ENCODE peak calls at places on chromosomes 4 and X, in nine cellular contexts. Y, B, L, Q, A, X, R, I and T are unnamed samples.

GRCh38 chrX:20066968-20067708 is 49.6 kb downstream of the MAP7D2 start:
- DNase-seq in Y (peak), B (no peak), L (peak), Q (peak), A (peak), X (no peak), R (no peak), I (peak), T (no peak)

GRCh38 chr4:107740381-107740780 is 20.3 kb upstream of the PAPSS1 start:
- DNase-seq in Y (no peak), B (no peak), L (no peak), Q (peak), A (no peak), X (no peak), R (no peak), I (no peak), T (no peak)

GRCh38 chr4:128880662-128881061 is 71.2 kb downstream of the JADE1 start:
- DNase-seq in Y (no peak), B (no peak), L (no peak), Q (no peak), A (no peak), X (no peak), R (no peak), I (no peak), T (no peak)

GRCh38 chrX:46029777-46030176 is 515.4 kb downstream of the ZNF674 start:
- DNase-seq in Y (no peak), B (no peak), L (no peak), Q (no peak), A (no peak), X (no peak), R (no peak), I (no peak), T (no peak)

GRCh38 chr4:153257966-153258365 is 53.7 kb downstream of the TRIM2 start:
- DNase-seq in Y (no peak), B (no peak), L (no peak), Q (no peak), A (no peak), X (no peak), R (no peak), I (no peak), T (no peak)

GRCh38 chrX:154121961-154122360 is 22.1 kb upstream of the OPN1LW start:
- DNase-seq in Y (no peak), B (no peak), L (no peak), Q (no peak), A (no peak), X (no peak), R (no peak), I (no peak), T (no peak)

GRCh38 chrX:123830309-123830708 is 29.5 kb upstream of the XIAP start:
- DNase-seq in Y (no peak), B (peak), L (no peak), Q (no peak), A (no peak), X (no peak), R (no peak), I (no peak), T (no peak)

GRCh38 chr4:177706916-177707315 is 264.7 kb upstream of the AGA start:
- DNase-seq in Y (no peak), B (no peak), L (no peak), Q (no peak), A (no peak), X (no peak), R (no peak), I (no peak), T (no peak)

GRCh38 chrX:21374994-21375794 is 976 bp downstream of the CNKSR2 start:
- DNase-seq in Y (peak), B (no peak), L (no peak), Q (no peak), A (peak), X (no peak), R (no peak), I (no peak), T (no peak)

GRCh38 chrX:81261576-81261975 is 59.7 kb downstream of the SH3BGRL start:
- DNase-seq in Y (no peak), B (no peak), L (no peak), Q (peak), A (no peak), X (no peak), R (no peak), I (peak), T (no peak)

GRCh38 chrX:41616935-41617334 is 71.8 kb upstream of the GPR34 start:
- DNase-seq in Y (no peak), B (no peak), L (no peak), Q (no peak), A (no peak), X (no peak), R (no peak), I (no peak), T (no peak)